ENCODE peak calls at places on chromosome 10, in nine cellular contexts. One of them, this sample, is unnamed.

GRCh38 chr10:94192974-94193373 is 169.8 kb downstream of the NOC3L start:
- DNase-seq in spleen: no peak
- DNase-seq in DND-41: no peak
- DNase-seq in stomach: no peak
- DNase-seq in GM23338: no peak
- DNase-seq in uterus: no peak
- DNase-seq in vagina: no peak
- DNase-seq in IMR-90: no peak
- DNase-seq in breast epithelium: no peak
- DNase-seq in this sample: no peak

GRCh38 chr10:94199565-94199964 is 163.2 kb downstream of the NOC3L start:
- DNase-seq in spleen: no peak
- DNase-seq in DND-41: no peak
- DNase-seq in stomach: no peak
- DNase-seq in GM23338: no peak
- DNase-seq in uterus: no peak
- DNase-seq in vagina: no peak
- DNase-seq in IMR-90: no peak
- DNase-seq in breast epithelium: no peak
- DNase-seq in this sample: no peak

GRCh38 chr10:17747883-17748550 is 4.0 kb upstream of the TMEM236 start:
- DNase-seq in spleen: no peak
- DNase-seq in DND-41: no peak
- DNase-seq in stomach: peak
- DNase-seq in GM23338: no peak
- DNase-seq in uterus: no peak
- DNase-seq in vagina: no peak
- DNase-seq in IMR-90: peak
- DNase-seq in breast epithelium: no peak
- DNase-seq in this sample: no peak

GRCh38 chr10:113007821-113008220 is 57.8 kb downstream of the TCF7L2 start:
- DNase-seq in spleen: no peak
- DNase-seq in DND-41: peak
- DNase-seq in stomach: no peak
- DNase-seq in GM23338: no peak
- DNase-seq in uterus: no peak
- DNase-seq in vagina: no peak
- DNase-seq in IMR-90: no peak
- DNase-seq in breast epithelium: no peak
- DNase-seq in this sample: no peak

GRCh38 chr10:97408496-97408992 is 7.4 kb upstream of the RRP12 start:
- DNase-seq in spleen: no peak
- DNase-seq in DND-41: no peak
- DNase-seq in stomach: peak
- DNase-seq in GM23338: no peak
- DNase-seq in uterus: no peak
- DNase-seq in vagina: no peak
- DNase-seq in IMR-90: no peak
- DNase-seq in breast epithelium: no peak
- DNase-seq in this sample: no peak

GRCh38 chr10:55091691-55092328 is 290.8 kb upstream of the PCDH15 start:
- DNase-seq in spleen: no peak
- DNase-seq in DND-41: no peak
- DNase-seq in stomach: no peak
- DNase-seq in GM23338: peak
- DNase-seq in uterus: no peak
- DNase-seq in vagina: no peak
- DNase-seq in IMR-90: peak
- DNase-seq in breast epithelium: no peak
- DNase-seq in this sample: no peak

GRCh38 chr10:113475381-113475807 is 77.5 kb upstream of the HABP2 start:
- DNase-seq in spleen: no peak
- DNase-seq in DND-41: no peak
- DNase-seq in stomach: no peak
- DNase-seq in GM23338: no peak
- DNase-seq in uterus: no peak
- DNase-seq in vagina: no peak
- DNase-seq in IMR-90: no peak
- DNase-seq in breast epithelium: no peak
- DNase-seq in this sample: no peak

GRCh38 chr10:123576706-123577105 is 89.4 kb upstream of the GPR26 start:
- DNase-seq in spleen: no peak
- DNase-seq in DND-41: no peak
- DNase-seq in stomach: no peak
- DNase-seq in GM23338: no peak
- DNase-seq in uterus: no peak
- DNase-seq in vagina: peak
- DNase-seq in IMR-90: no peak
- DNase-seq in breast epithelium: no peak
- DNase-seq in this sample: no peak

GRCh38 chr10:75466886-75467285 is 35.5 kb downstream of the LRMDA start:
- DNase-seq in spleen: no peak
- DNase-seq in DND-41: no peak
- DNase-seq in stomach: no peak
- DNase-seq in GM23338: no peak
- DNase-seq in uterus: peak
- DNase-seq in vagina: no peak
- DNase-seq in IMR-90: no peak
- DNase-seq in breast epithelium: no peak
- DNase-seq in this sample: no peak

GRCh38 chr10:25068152-25069058 is 52.0 kb downstream of the THNSL1 start:
- DNase-seq in spleen: no peak
- DNase-seq in DND-41: peak
- DNase-seq in stomach: no peak
- DNase-seq in GM23338: peak
- DNase-seq in uterus: no peak
- DNase-seq in vagina: no peak
- DNase-seq in IMR-90: peak
- DNase-seq in breast epithelium: no peak
- DNase-seq in this sample: no peak

GRCh38 chr10:44143556-44143955 is 241.3 kb downstream of the CXCL12 start:
- DNase-seq in spleen: no peak
- DNase-seq in DND-41: no peak
- DNase-seq in stomach: no peak
- DNase-seq in GM23338: no peak
- DNase-seq in uterus: no peak
- DNase-seq in vagina: no peak
- DNase-seq in IMR-90: no peak
- DNase-seq in breast epithelium: no peak
- DNase-seq in this sample: no peak

GRCh38 chr10:35448687-35449662 is 112.7 kb downstream of the CCNY start:
- DNase-seq in spleen: no peak
- DNase-seq in DND-41: no peak
- DNase-seq in stomach: peak
- DNase-seq in GM23338: no peak
- DNase-seq in uterus: no peak
- DNase-seq in vagina: no peak
- DNase-seq in IMR-90: no peak
- DNase-seq in breast epithelium: no peak
- DNase-seq in this sample: no peak

GRCh38 chr10:34861293-34862004 is 46.4 kb upstream of the PARD3 start:
- DNase-seq in spleen: no peak
- DNase-seq in DND-41: no peak
- DNase-seq in stomach: peak
- DNase-seq in GM23338: no peak
- DNase-seq in uterus: peak
- DNase-seq in vagina: no peak
- DNase-seq in IMR-90: peak
- DNase-seq in breast epithelium: no peak
- DNase-seq in this sample: no peak

GRCh38 chr10:70932415-70933196 is 44.2 kb upstream of the PCBD1 start:
- DNase-seq in spleen: no peak
- DNase-seq in DND-41: no peak
- DNase-seq in stomach: no peak
- DNase-seq in GM23338: no peak
- DNase-seq in uterus: peak
- DNase-seq in vagina: no peak
- DNase-seq in IMR-90: no peak
- DNase-seq in breast epithelium: no peak
- DNase-seq in this sample: no peak

GRCh38 chr10:47249881-47250280 is 50.1 kb upstream of the GDF10 start:
- DNase-seq in spleen: no peak
- DNase-seq in DND-41: no peak
- DNase-seq in stomach: no peak
- DNase-seq in GM23338: no peak
- DNase-seq in uterus: no peak
- DNase-seq in vagina: peak
- DNase-seq in IMR-90: no peak
- DNase-seq in breast epithelium: no peak
- DNase-seq in this sample: no peak

GRCh38 chr10:58641095-58641531 is 128.4 kb downstream of the BICC1 start:
- DNase-seq in spleen: no peak
- DNase-seq in DND-41: no peak
- DNase-seq in stomach: no peak
- DNase-seq in GM23338: peak
- DNase-seq in uterus: no peak
- DNase-seq in vagina: no peak
- DNase-seq in IMR-90: peak
- DNase-seq in breast epithelium: no peak
- DNase-seq in this sample: no peak
- H3K27ac ChIP-seq in spleen: no peak
- H3K27ac ChIP-seq in DND-41: no peak
- H3K27ac ChIP-seq in stomach: no peak
- H3K27ac ChIP-seq in GM23338: no peak
- H3K27ac ChIP-seq in uterus: peak
- H3K27ac ChIP-seq in vagina: no peak
- H3K27ac ChIP-seq in IMR-90: no peak
- H3K27ac ChIP-seq in breast epithelium: peak
- H3K27ac ChIP-seq in this sample: no peak

GRCh38 chr10:58384999-58385783 is at the start of gene TFAM:
- DNase-seq in spleen: peak
- DNase-seq in DND-41: peak
- DNase-seq in stomach: peak
- DNase-seq in GM23338: peak
- DNase-seq in uterus: peak
- DNase-seq in vagina: no peak
- DNase-seq in IMR-90: peak
- DNase-seq in breast epithelium: peak
- DNase-seq in this sample: peak
- TF ChIP-seq CTCF in spleen: peak
- TF ChIP-seq CTCF in DND-41: peak
- TF ChIP-seq CTCF in stomach: no peak
- TF ChIP-seq CTCF in GM23338: peak
- TF ChIP-seq CTCF in uterus: peak
- TF ChIP-seq CTCF in vagina: peak
- TF ChIP-seq CTCF in IMR-90: peak
- TF ChIP-seq CTCF in breast epithelium: peak
- TF ChIP-seq CTCF in this sample: peak

GRCh38 chr10:6493521-6494451 is 86.3 kb downstream of the PRKCQ start:
- DNase-seq in spleen: no peak
- DNase-seq in DND-41: no peak
- DNase-seq in stomach: no peak
- DNase-seq in GM23338: no peak
- DNase-seq in uterus: no peak
- DNase-seq in vagina: no peak
- DNase-seq in IMR-90: peak
- DNase-seq in breast epithelium: no peak
- DNase-seq in this sample: no peak

GRCh38 chr10:6490594-6490993 is 89.5 kb downstream of the PRKCQ start:
- DNase-seq in spleen: no peak
- DNase-seq in DND-41: no peak
- DNase-seq in stomach: no peak
- DNase-seq in GM23338: no peak
- DNase-seq in uterus: no peak
- DNase-seq in vagina: no peak
- DNase-seq in IMR-90: no peak
- DNase-seq in breast epithelium: no peak
- DNase-seq in this sample: no peak

GRCh38 chr10:6492896-6493295 is 87.2 kb downstream of the PRKCQ start:
- DNase-seq in spleen: no peak
- DNase-seq in DND-41: no peak
- DNase-seq in stomach: no peak
- DNase-seq in GM23338: no peak
- DNase-seq in uterus: no peak
- DNase-seq in vagina: no peak
- DNase-seq in IMR-90: no peak
- DNase-seq in breast epithelium: no peak
- DNase-seq in this sample: no peak

GRCh38 chr10:6494452-6494839 is 85.6 kb downstream of the PRKCQ start:
- DNase-seq in spleen: no peak
- DNase-seq in DND-41: no peak
- DNase-seq in stomach: no peak
- DNase-seq in GM23338: no peak
- DNase-seq in uterus: no peak
- DNase-seq in vagina: no peak
- DNase-seq in IMR-90: no peak
- DNase-seq in breast epithelium: no peak
- DNase-seq in this sample: no peak

GRCh38 chr10:6491841-6492609 is 88.1 kb downstream of the PRKCQ start:
- DNase-seq in spleen: no peak
- DNase-seq in DND-41: no peak
- DNase-seq in stomach: no peak
- DNase-seq in GM23338: no peak
- DNase-seq in uterus: no peak
- DNase-seq in vagina: no peak
- DNase-seq in IMR-90: no peak
- DNase-seq in breast epithelium: no peak
- DNase-seq in this sample: no peak
- H3K27ac ChIP-seq in spleen: no peak
- H3K27ac ChIP-seq in DND-41: no peak
- H3K27ac ChIP-seq in stomach: no peak
- H3K27ac ChIP-seq in GM23338: no peak
- H3K27ac ChIP-seq in uterus: no peak
- H3K27ac ChIP-seq in vagina: no peak
- H3K27ac ChIP-seq in IMR-90: no peak
- H3K27ac ChIP-seq in breast epithelium: no peak
- H3K27ac ChIP-seq in this sample: no peak

DNA sequence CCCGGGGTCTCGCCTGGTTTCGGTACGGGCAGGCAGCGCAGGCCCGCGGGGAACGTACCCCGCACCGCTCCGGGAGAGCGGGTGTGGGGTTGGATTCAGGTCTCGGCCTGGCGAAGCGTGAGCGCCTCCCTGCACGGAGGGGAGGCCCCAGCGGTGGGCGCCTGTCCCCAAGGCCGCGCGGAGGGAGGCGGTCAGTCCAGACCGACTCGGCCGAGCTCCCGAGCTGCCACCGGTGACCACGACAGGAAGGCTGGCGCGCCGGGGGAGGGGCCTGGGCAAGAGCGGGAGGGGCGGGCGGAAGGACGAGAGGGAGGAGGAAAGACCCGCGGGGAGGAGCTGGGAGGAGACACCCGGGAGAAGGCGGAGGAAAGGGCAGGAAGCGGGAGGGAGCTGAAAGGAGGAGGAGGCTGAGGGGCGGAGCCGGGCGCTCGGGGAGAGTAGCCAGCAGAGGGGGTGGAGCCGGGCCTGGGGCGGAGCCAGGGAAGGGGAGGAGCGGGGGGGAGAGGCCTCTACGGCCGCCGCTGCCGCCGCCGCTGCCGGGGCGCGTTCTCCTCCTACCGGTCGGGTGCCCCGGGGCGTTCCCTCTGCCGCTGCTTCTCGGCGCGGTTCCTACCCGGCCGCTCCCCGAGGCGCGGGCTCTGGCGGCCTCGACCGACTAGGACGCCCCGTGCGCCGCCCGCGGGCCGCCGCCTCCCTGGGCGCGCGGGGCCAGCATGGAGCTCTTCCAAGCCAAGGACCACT is at the start of gene INPP5F:
- DNase-seq in spleen: peak
- DNase-seq in DND-41: peak
- DNase-seq in stomach: peak
- DNase-seq in GM23338: peak
- DNase-seq in uterus: peak
- DNase-seq in vagina: peak
- DNase-seq in IMR-90: peak
- DNase-seq in breast epithelium: peak
- DNase-seq in this sample: peak
- TF ChIP-seq CTCF in spleen: peak
- TF ChIP-seq CTCF in DND-41: peak
- TF ChIP-seq CTCF in stomach: no peak
- TF ChIP-seq CTCF in GM23338: no peak
- TF ChIP-seq CTCF in uterus: peak
- TF ChIP-seq CTCF in vagina: no peak
- TF ChIP-seq CTCF in IMR-90: peak
- TF ChIP-seq CTCF in breast epithelium: no peak
- TF ChIP-seq CTCF in this sample: no peak

GRCh38 chr10:69375307-69376151 is 41.2 kb downstream of the TACR2 start:
- DNase-seq in spleen: no peak
- DNase-seq in DND-41: no peak
- DNase-seq in stomach: no peak
- DNase-seq in GM23338: peak
- DNase-seq in uterus: peak
- DNase-seq in vagina: no peak
- DNase-seq in IMR-90: no peak
- DNase-seq in breast epithelium: peak
- DNase-seq in this sample: no peak
- H3K27ac ChIP-seq in spleen: no peak
- H3K27ac ChIP-seq in DND-41: no peak
- H3K27ac ChIP-seq in stomach: peak
- H3K27ac ChIP-seq in GM23338: peak
- H3K27ac ChIP-seq in uterus: peak
- H3K27ac ChIP-seq in vagina: peak
- H3K27ac ChIP-seq in IMR-90: no peak
- H3K27ac ChIP-seq in breast epithelium: peak
- H3K27ac ChIP-seq in this sample: peak